ENCODE peak calls at places on chromosomes 2 and 18, in eight cellular contexts. M is AG04450, X is gastrocnemius medialis, C is AG10803, E is lower leg skin, L is ascending aorta, N is OCI-LY7, T is cardiac muscle cell. U is an unnamed sample.
A peak's percentile ranks its signal among the peaks of the same experiment; 100 is the strongest.

GRCh38 chr18:369224-370010 is 101.6 kb upstream of the THOC1 start:
- DNase-seq in N (no peak), M (no peak), L (no peak), C (no peak), E (no peak), T (no peak), X (no peak), U (no peak)

GRCh38 chr2:210997373-210997772 is 441.0 kb downstream of the CPS1 start:
- DNase-seq in T (peak; percentile 7), N (no peak), M (no peak), C (no peak), E (no peak), L (no peak), X (no peak), U (no peak)

GRCh38 chr2:150214626-150215025 is 272.8 kb downstream of the RND3 start:
- DNase-seq in L (no peak), E (no peak), C (no peak), X (no peak), M (no peak), T (no peak), N (no peak), U (peak; percentile 33)

GRCh38 chr2:43372386-43373081 is 146.1 kb upstream of the ZFP36L2 start:
- DNase-seq in L (no peak), N (no peak), C (no peak), X (no peak), T (no peak), E (no peak), M (no peak), U (no peak)

GRCh38 chr2:189210250-189211075 is 30.9 kb upstream of the COL5A2 start:
- DNase-seq in E (peak; percentile 35), L (peak; percentile 86), X (peak; percentile 15), T (peak; percentile 95), N (no peak), C (peak; percentile 96), M (peak; percentile 93), U (peak; percentile 35)

GRCh38 chr2:235939471-235939870 is 228.7 kb downstream of the GBX2 start:
- DNase-seq in N (no peak), L (no peak), M (no peak), X (no peak), T (no peak), C (peak; percentile 23), E (no peak), U (no peak)

GRCh38 chr2:185787530-185788145 is 49.0 kb downstream of the FSIP2 start:
- DNase-seq in M (no peak), E (no peak), X (no peak), L (no peak), C (no peak), N (no peak), T (peak; percentile 3), U (no peak)

GRCh38 chr2:119683074-119683716 is 4.2 kb downstream of the TMEM177 start:
- DNase-seq in N (no peak), E (no peak), T (no peak), X (no peak), L (no peak), C (no peak), M (no peak), U (no peak)

GRCh38 chr2:215874418-215874817 is 138.9 kb downstream of the MREG start:
- DNase-seq in C (peak; percentile 27), L (no peak), X (no peak), T (no peak), M (no peak), N (no peak), E (no peak), U (no peak)

GRCh38 chr2:160380613-160381012 is 113.0 kb downstream of the RBMS1 start:
- DNase-seq in N (no peak), T (no peak), E (no peak), L (no peak), X (no peak), C (no peak), M (no peak), U (no peak)

GRCh38 chr2:132936261-132936660 is 266.3 kb upstream of the LYPD1 start:
- DNase-seq in C (peak; percentile 9), M (no peak), T (no peak), X (no peak), E (no peak), L (no peak), N (no peak), U (no peak)

DNA sequence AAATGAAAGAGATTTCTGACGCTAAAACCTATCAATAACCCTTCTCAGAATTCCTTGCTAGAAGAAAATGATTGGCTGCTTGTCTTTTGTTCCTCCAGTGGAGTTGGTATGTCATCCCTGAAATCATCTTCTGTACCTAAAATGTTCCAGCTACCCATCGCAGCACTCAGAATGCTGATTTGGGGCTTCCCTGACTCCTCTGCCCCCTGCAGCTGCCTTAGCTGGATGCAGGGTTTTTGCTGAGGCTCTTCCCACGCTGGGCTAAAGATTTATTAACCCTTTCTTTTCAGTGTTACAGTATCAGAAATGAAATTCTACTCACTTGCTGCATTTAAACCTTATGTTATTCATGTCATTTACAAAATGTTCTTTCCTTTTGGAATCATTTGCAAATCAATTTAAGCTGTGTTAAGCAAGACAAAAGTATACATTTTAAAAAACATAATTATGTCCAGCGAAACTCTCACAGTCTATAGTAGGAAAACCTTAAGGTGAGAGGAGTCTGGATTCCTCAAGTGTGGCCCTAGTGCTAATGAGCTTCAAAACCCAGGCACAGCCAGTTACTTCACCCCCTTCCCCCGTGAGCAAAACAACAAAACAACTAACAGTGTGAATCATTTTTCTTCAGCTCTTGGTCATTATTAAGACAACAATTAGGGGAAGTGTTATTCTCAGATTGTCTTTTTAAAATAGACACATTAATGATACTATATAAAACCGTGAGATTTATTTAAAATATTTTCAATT is 32.8 kb downstream of the PKP4 start:
- DNase-seq in N (peak; percentile 5), M (no peak), X (no peak), E (no peak), L (no peak), C (no peak), T (no peak), U (no peak)
- TF ChIP-seq CTCF in N (no peak), M (no peak), X (no peak), E (no peak), L (no peak), C (no peak), T (peak; percentile 5), U (no peak)

DNA sequence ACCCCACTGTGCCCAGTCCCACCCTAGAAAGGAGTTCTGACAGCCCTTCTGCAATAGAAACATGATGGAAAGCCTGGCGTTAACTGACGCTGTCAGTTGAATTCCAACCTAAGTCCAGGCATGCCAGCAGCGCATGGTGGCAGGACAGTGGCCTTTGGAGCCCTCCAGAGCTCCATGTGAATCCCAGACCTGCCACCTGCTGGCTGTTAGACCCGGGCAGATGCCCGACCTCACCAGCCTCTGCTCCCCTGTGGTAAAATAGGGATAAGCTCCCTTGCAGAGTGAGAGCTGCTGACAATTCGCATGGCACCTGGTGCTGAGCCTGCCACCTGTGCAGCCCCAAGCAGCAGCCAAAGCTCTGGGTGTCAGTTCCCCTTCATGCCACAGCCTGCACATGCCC is 138.6 kb downstream of the LOXHD1 start:
- DNase-seq in C (no peak), T (no peak), X (peak; percentile 54), L (no peak), N (no peak), M (no peak), E (no peak), U (peak; percentile 17)
- TF ChIP-seq CTCF in C (no peak), T (no peak), X (peak; percentile 57), L (no peak), N (no peak), M (peak; percentile 21), E (no peak), U (no peak)

GRCh38 chr2:122516775-122517174 is 761.3 kb downstream of the TSN start:
- DNase-seq in L (no peak), N (no peak), T (no peak), M (no peak), X (no peak), C (no peak), E (no peak), U (no peak)

GRCh38 chr2:122515731-122516130 is 760.3 kb downstream of the TSN start:
- DNase-seq in E (no peak), N (no peak), L (no peak), T (no peak), M (no peak), X (no peak), C (no peak), U (no peak)

GRCh38 chr2:122519806-122520205 is 764.4 kb downstream of the TSN start:
- DNase-seq in L (no peak), N (no peak), E (no peak), M (no peak), X (no peak), C (no peak), T (no peak), U (no peak)

GRCh38 chr2:122520212-122520611 is 764.8 kb downstream of the TSN start:
- DNase-seq in N (no peak), E (no peak), C (no peak), M (no peak), T (no peak), X (no peak), L (no peak), U (no peak)

DNA sequence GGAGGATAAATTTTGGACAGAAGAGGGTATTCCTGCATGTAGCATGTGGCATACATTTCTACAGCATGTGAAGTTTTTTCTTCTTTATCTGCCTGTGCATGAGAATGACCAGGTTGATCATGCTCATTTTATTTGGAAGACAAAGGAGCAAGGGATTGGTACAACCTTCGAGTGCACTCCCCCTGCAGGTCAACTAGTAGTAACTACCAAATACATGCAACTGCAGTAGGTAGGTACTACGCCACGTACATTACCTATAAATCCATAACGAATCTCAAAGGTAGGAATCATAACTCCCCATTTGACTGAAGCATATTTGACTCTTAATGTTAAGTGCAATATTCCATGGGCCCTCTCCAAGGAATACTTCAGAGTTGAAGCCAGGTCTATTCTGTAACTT is 763.9 kb downstream of the TSN start:
- DNase-seq in T (no peak), N (peak; percentile 30), X (no peak), L (no peak), E (no peak), C (peak; percentile 9), M (no peak), U (peak; percentile 4)
- TF ChIP-seq CTCF in T (peak; percentile 11), N (peak; percentile 68), X (no peak), L (no peak), E (no peak), C (peak; percentile 26), M (no peak), U (no peak)

GRCh38 chr2:8554296-8554806 is 127.5 kb upstream of the ID2 start:
- DNase-seq in E (no peak), C (no peak), N (no peak), L (no peak), M (no peak), X (peak; percentile 5), T (no peak), U (no peak)
- TF ChIP-seq CTCF in E (no peak), C (no peak), N (no peak), L (no peak), M (no peak), X (no peak), T (no peak), U (no peak)

DNA sequence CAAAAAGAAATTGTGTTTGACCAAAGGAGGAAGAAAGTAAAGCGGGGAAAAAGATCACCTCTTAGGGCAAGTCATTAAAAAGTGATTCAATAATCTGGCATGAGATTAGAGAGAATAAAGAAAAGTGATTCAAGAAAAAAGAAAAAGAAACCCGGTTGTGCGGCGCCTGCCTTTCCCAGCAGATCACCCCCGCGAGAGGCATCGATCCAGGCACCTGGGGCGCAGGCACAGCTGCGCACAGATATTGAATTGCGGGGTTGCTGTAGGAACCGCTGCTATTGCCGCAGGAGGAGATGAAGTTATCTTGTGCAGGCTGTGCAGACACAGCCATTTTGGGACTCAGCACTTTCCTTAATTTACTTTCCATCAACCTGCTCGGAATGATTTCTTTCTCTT is 71.2 kb downstream of the PLB1 start:
- DNase-seq in X (no peak), M (no peak), L (no peak), C (no peak), N (no peak), E (no peak), T (no peak), U (peak; percentile 36)
- TF ChIP-seq CTCF in X (no peak), M (no peak), L (no peak), C (no peak), N (peak; percentile 22), E (no peak), T (no peak), U (no peak)

U was measured in Calu3.